ENCODE peak calls at places on chromosomes 7 and 10, in seven cellular contexts. One of them, this sample, is unnamed.

GRCh38 chr7:142376356-142376997 is 118.6 kb upstream of the PRSS58 start:
- DNase-seq in HepG2: no peak
- DNase-seq in spleen: no peak
- DNase-seq in A549: no peak
- DNase-seq in uterus: no peak
- DNase-seq in tibial artery: no peak
- DNase-seq in astrocyte of the cerebellum: no peak
- DNase-seq in this sample: no peak

GRCh38 chr7:158358926-158359645 is 228.5 kb downstream of the PTPRN2 start:
- DNase-seq in HepG2: no peak
- DNase-seq in spleen: peak; percentile 44
- DNase-seq in A549: no peak
- DNase-seq in uterus: no peak
- DNase-seq in tibial artery: peak; percentile 10
- DNase-seq in astrocyte of the cerebellum: no peak
- DNase-seq in this sample: no peak

GRCh38 chr10:128036746-128037542 is 89.3 kb downstream of the MKI67 start:
- DNase-seq in HepG2: no peak
- DNase-seq in spleen: peak; percentile 70
- DNase-seq in A549: no peak
- DNase-seq in uterus: no peak
- DNase-seq in tibial artery: no peak
- DNase-seq in astrocyte of the cerebellum: no peak
- DNase-seq in this sample: peak; percentile 40

GRCh38 chr7:24755541-24756416 is 1.5 kb downstream of the GSDME start:
- DNase-seq in HepG2: peak; percentile 80
- DNase-seq in spleen: no peak
- DNase-seq in A549: no peak
- DNase-seq in uterus: no peak
- DNase-seq in tibial artery: no peak
- DNase-seq in astrocyte of the cerebellum: no peak
- DNase-seq in this sample: no peak

GRCh38 chr10:111600772-111601171 is 523.9 kb downstream of the ADRA2A start:
- DNase-seq in HepG2: no peak
- DNase-seq in spleen: no peak
- DNase-seq in A549: no peak
- DNase-seq in uterus: no peak
- DNase-seq in tibial artery: no peak
- DNase-seq in astrocyte of the cerebellum: no peak
- DNase-seq in this sample: no peak

GRCh38 chr7:55502988-55503514 is 69.3 kb downstream of the VOPP1 start:
- DNase-seq in HepG2: no peak
- DNase-seq in spleen: no peak
- DNase-seq in A549: no peak
- DNase-seq in uterus: no peak
- DNase-seq in tibial artery: no peak
- DNase-seq in astrocyte of the cerebellum: no peak
- DNase-seq in this sample: no peak

GRCh38 chr7:132464740-132465139 is 111.5 kb downstream of the PLXNA4 start:
- DNase-seq in HepG2: no peak
- DNase-seq in spleen: no peak
- DNase-seq in A549: no peak
- DNase-seq in uterus: no peak
- DNase-seq in tibial artery: no peak
- DNase-seq in astrocyte of the cerebellum: peak; percentile 27
- DNase-seq in this sample: no peak

GRCh38 chr10:82402901-82403300 is 527.9 kb downstream of the NRG3 start:
- DNase-seq in HepG2: no peak
- DNase-seq in spleen: no peak
- DNase-seq in A549: no peak
- DNase-seq in uterus: no peak
- DNase-seq in tibial artery: no peak
- DNase-seq in astrocyte of the cerebellum: no peak
- DNase-seq in this sample: peak; percentile 36

GRCh38 chr7:68697821-68698280 is 900.4 kb upstream of the AUTS2 start:
- DNase-seq in HepG2: no peak
- DNase-seq in spleen: no peak
- DNase-seq in A549: no peak
- DNase-seq in uterus: no peak
- DNase-seq in tibial artery: no peak
- DNase-seq in astrocyte of the cerebellum: no peak
- DNase-seq in this sample: no peak

GRCh38 chr10:88131561-88132139 is 268.2 kb downstream of the PTEN start:
- DNase-seq in HepG2: no peak
- DNase-seq in spleen: no peak
- DNase-seq in A549: no peak
- DNase-seq in uterus: peak; percentile 38
- DNase-seq in tibial artery: peak; percentile 83
- DNase-seq in astrocyte of the cerebellum: peak; percentile 59
- DNase-seq in this sample: no peak

GRCh38 chr10:133245439-133246235 is 8.0 kb downstream of the VENTX start:
- DNase-seq in HepG2: peak; percentile 41
- DNase-seq in spleen: no peak
- DNase-seq in A549: no peak
- DNase-seq in uterus: no peak
- DNase-seq in tibial artery: no peak
- DNase-seq in astrocyte of the cerebellum: no peak
- DNase-seq in this sample: no peak

GRCh38 chr7:106037489-106038176 is 74.5 kb downstream of the SYPL1 start:
- DNase-seq in HepG2: no peak
- DNase-seq in spleen: no peak
- DNase-seq in A549: no peak
- DNase-seq in uterus: no peak
- DNase-seq in tibial artery: no peak
- DNase-seq in astrocyte of the cerebellum: no peak
- DNase-seq in this sample: no peak

GRCh38 chr7:114466911-114467310 is 52.3 kb downstream of the FOXP2 start:
- DNase-seq in HepG2: no peak
- DNase-seq in spleen: no peak
- DNase-seq in A549: no peak
- DNase-seq in uterus: no peak
- DNase-seq in tibial artery: no peak
- DNase-seq in astrocyte of the cerebellum: peak; percentile 75
- DNase-seq in this sample: no peak

GRCh38 chr10:104683567-104683966 is 42.5 kb downstream of the SORCS3 start:
- DNase-seq in HepG2: no peak
- DNase-seq in spleen: no peak
- DNase-seq in A549: no peak
- DNase-seq in uterus: no peak
- DNase-seq in tibial artery: no peak
- DNase-seq in astrocyte of the cerebellum: no peak
- DNase-seq in this sample: no peak

GRCh38 chr10:104681485-104681884 is 40.4 kb downstream of the SORCS3 start:
- DNase-seq in HepG2: no peak
- DNase-seq in spleen: no peak
- DNase-seq in A549: no peak
- DNase-seq in uterus: no peak
- DNase-seq in tibial artery: no peak
- DNase-seq in astrocyte of the cerebellum: no peak
- DNase-seq in this sample: no peak

GRCh38 chr10:104680467-104681401 is 39.6 kb downstream of the SORCS3 start:
- DNase-seq in HepG2: no peak
- DNase-seq in spleen: no peak
- DNase-seq in A549: peak; percentile 24
- DNase-seq in uterus: no peak
- DNase-seq in tibial artery: no peak
- DNase-seq in astrocyte of the cerebellum: no peak
- DNase-seq in this sample: peak; percentile 27

DNA sequence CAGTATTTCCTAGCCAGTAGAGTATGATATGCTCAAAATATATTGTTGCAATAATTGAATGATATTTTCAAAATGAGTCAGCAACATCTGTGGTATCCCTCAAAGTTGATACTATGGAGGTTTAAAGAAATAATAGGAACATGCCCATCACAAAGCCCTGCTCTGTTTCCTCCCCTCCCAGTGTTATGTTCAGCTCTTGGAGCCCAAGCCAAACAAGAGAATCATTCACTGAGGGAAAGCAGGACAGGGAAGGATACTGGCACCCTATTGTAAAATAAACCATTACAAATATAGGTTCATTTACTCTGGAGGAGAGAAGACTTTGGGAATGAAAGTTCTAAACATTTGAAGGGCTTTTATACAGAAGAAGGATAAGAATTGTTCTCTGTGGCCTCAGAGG is 37.6 kb downstream of the SORCS3 start:
- DNase-seq in HepG2: no peak
- DNase-seq in spleen: no peak
- DNase-seq in A549: no peak
- DNase-seq in uterus: no peak
- DNase-seq in tibial artery: no peak
- DNase-seq in astrocyte of the cerebellum: no peak
- DNase-seq in this sample: no peak
- H3K4me3 ChIP-seq in HepG2: no peak overlapping the region
- H3K4me3 ChIP-seq in spleen: no peak overlapping the region
- H3K4me3 ChIP-seq in A549: no peak overlapping the region
- H3K4me3 ChIP-seq in uterus: no peak overlapping the region
- H3K4me3 ChIP-seq in tibial artery: no peak overlapping the region
- H3K4me3 ChIP-seq in astrocyte of the cerebellum: no peak overlapping the region
- H3K4me3 ChIP-seq in this sample: no peak overlapping the region

GRCh38 chr10:11876805-11877395 is 53.7 kb downstream of the PROSER2 start:
- DNase-seq in HepG2: no peak
- DNase-seq in spleen: peak; percentile 51
- DNase-seq in A549: no peak
- DNase-seq in uterus: no peak
- DNase-seq in tibial artery: no peak
- DNase-seq in astrocyte of the cerebellum: no peak
- DNase-seq in this sample: no peak

GRCh38 chr10:11877506-11877905 is 54.4 kb downstream of the PROSER2 start:
- DNase-seq in HepG2: no peak
- DNase-seq in spleen: peak; percentile 64
- DNase-seq in A549: no peak
- DNase-seq in uterus: no peak
- DNase-seq in tibial artery: no peak
- DNase-seq in astrocyte of the cerebellum: no peak
- DNase-seq in this sample: no peak

GRCh38 chr10:11874568-11875182 is 51.5 kb downstream of the PROSER2 start:
- DNase-seq in HepG2: peak; percentile 80
- DNase-seq in spleen: peak; percentile 59
- DNase-seq in A549: no peak
- DNase-seq in uterus: peak; percentile 42
- DNase-seq in tibial artery: no peak
- DNase-seq in astrocyte of the cerebellum: no peak
- DNase-seq in this sample: no peak

GRCh38 chr10:11875499-11876281 is 52.5 kb downstream of the PROSER2 start:
- DNase-seq in HepG2: peak; percentile 96
- DNase-seq in spleen: peak; percentile 70
- DNase-seq in A549: peak; percentile 98
- DNase-seq in uterus: peak; percentile 53
- DNase-seq in tibial artery: peak; percentile 83
- DNase-seq in astrocyte of the cerebellum: peak; percentile 26
- DNase-seq in this sample: peak; percentile 88

GRCh38 chr10:11875183-11875498 is 52.0 kb downstream of the PROSER2 start:
- DNase-seq in HepG2: no peak
- DNase-seq in spleen: no peak
- DNase-seq in A549: peak; percentile 72
- DNase-seq in uterus: no peak
- DNase-seq in tibial artery: no peak
- DNase-seq in astrocyte of the cerebellum: no peak
- DNase-seq in this sample: no peak
- H3K4me3 ChIP-seq in HepG2: peak overlapping the region; percentile 69
- H3K4me3 ChIP-seq in spleen: no peak overlapping the region
- H3K4me3 ChIP-seq in A549: peak overlapping the region; percentile 4
- H3K4me3 ChIP-seq in uterus: no peak overlapping the region
- H3K4me3 ChIP-seq in tibial artery: no peak overlapping the region
- H3K4me3 ChIP-seq in astrocyte of the cerebellum: no peak overlapping the region
- H3K4me3 ChIP-seq in this sample: no peak overlapping the region

DNA sequence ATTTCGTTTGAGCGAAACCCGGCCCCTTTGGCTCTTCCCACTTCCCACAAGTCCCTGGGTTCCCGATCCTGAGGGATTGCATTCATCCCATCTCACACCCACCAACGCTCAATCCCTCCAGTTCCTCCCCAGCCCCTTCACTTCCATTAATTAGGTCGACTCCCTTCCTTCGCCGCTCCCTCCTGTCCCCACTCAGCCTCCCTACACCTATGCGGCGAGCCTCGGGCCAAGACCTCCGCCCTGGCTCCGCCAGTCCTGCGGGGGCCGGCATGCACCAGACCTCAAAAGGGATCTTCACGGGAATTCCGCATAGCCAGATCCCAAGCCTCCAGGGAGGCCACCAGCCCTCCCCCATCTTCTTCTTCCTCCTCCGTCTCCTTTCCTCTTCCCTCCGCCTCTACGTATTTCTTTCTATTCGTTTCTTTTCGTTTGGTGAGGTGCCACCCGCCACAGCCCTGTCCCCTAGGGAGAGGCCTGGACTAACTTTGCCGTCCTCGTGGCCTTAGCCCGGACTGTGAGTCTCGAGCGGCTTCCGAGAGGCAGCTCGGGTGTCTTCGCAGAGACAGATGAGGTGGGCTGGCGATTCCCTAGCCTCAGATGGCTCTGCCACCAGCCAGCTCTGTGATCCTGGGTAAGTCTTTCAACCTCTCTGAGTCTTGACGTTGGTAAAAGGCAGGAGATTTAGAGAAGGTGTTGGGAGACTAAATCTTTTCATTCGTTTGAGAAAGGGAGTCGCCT is 8.0 kb upstream of the LBX1 start:
- DNase-seq in HepG2: no peak
- DNase-seq in spleen: no peak
- DNase-seq in A549: no peak
- DNase-seq in uterus: no peak
- DNase-seq in tibial artery: no peak
- DNase-seq in astrocyte of the cerebellum: no peak
- DNase-seq in this sample: no peak
- H3K4me3 ChIP-seq in HepG2: no peak overlapping the region
- H3K4me3 ChIP-seq in spleen: no peak overlapping the region
- H3K4me3 ChIP-seq in A549: no peak overlapping the region
- H3K4me3 ChIP-seq in uterus: no peak overlapping the region
- H3K4me3 ChIP-seq in tibial artery: no peak overlapping the region
- H3K4me3 ChIP-seq in astrocyte of the cerebellum: no peak overlapping the region
- H3K4me3 ChIP-seq in this sample: no peak overlapping the region

GRCh38 chr10:117543999-117544728 is 1.6 kb downstream of the EMX2 start:
- DNase-seq in HepG2: no peak
- DNase-seq in spleen: no peak
- DNase-seq in A549: no peak
- DNase-seq in uterus: no peak
- DNase-seq in tibial artery: peak; percentile 70
- DNase-seq in astrocyte of the cerebellum: no peak
- DNase-seq in this sample: no peak
- H3K4me3 ChIP-seq in HepG2: no peak overlapping the region
- H3K4me3 ChIP-seq in spleen: peak overlapping the region; percentile 27
- H3K4me3 ChIP-seq in A549: peak overlapping the region; percentile 43
- H3K4me3 ChIP-seq in uterus: peak overlapping the region; percentile 60
- H3K4me3 ChIP-seq in tibial artery: peak overlapping the region; percentile 69
- H3K4me3 ChIP-seq in astrocyte of the cerebellum: peak overlapping the region; percentile 11
- H3K4me3 ChIP-seq in this sample: peak overlapping the region; percentile 95

DNA sequence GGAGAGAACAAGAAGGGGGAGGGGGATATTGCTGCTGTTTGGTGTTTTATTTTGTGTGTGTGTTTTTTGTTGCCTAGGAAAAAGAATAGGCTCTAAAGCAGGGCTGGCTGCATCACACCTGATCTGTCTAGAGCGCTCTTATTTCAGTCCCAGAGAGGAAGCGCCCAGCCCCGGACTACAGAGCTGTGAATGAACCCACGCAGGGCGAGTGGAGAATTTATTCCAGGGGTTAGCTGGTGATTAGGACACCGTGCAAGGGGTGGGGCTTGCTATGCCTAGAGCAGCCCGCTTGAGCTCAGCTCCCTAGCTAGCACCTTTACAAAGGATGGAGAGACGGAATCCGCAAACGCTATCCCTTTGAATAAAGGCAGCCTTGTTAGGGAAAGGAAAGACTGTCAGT is 642 bp upstream of the FAM13C start:
- DNase-seq in HepG2: no peak
- DNase-seq in spleen: no peak
- DNase-seq in A549: no peak
- DNase-seq in uterus: peak; percentile 70
- DNase-seq in tibial artery: peak; percentile 81
- DNase-seq in astrocyte of the cerebellum: peak; percentile 12
- DNase-seq in this sample: no peak
- H3K4me3 ChIP-seq in HepG2: peak overlapping the region; percentile 72
- H3K4me3 ChIP-seq in spleen: peak overlapping the region; percentile 30
- H3K4me3 ChIP-seq in A549: peak overlapping the region; percentile 49
- H3K4me3 ChIP-seq in uterus: peak overlapping the region; percentile 44
- H3K4me3 ChIP-seq in tibial artery: peak overlapping the region; percentile 79
- H3K4me3 ChIP-seq in astrocyte of the cerebellum: peak overlapping the region; percentile 50
- H3K4me3 ChIP-seq in this sample: peak overlapping the region; percentile 58